ENCODE peak calls at places on chromosomes 7 and 10, in six cellular contexts. X, Z, L, A, S and N are unnamed samples.

GRCh38 chr7:55964802-55965470 is 551 bp downstream of the NIPSNAP2 start:
- DNase-seq in X (peak; percentile 22), Z (no peak), L (peak; percentile 93), A (peak; percentile 72), S (peak; percentile 87), N (peak; percentile 19)

GRCh38 chr10:35423505-35424306 is 87.4 kb downstream of the CCNY start:
- DNase-seq in X (no peak), Z (no peak), L (no peak), A (no peak), S (no peak), N (peak; percentile 79)

GRCh38 chr7:83077328-83077727 is 85.4 kb downstream of the PCLO start:
- DNase-seq in X (no peak), Z (no peak), L (no peak), A (no peak), S (no peak), N (no peak)

GRCh38 chr7:5394264-5395105 is 29.1 kb downstream of the TNRC18 start:
- DNase-seq in X (no peak), Z (no peak), L (peak; percentile 42), A (no peak), S (no peak), N (no peak)

GRCh38 chr10:34254596-34254995 is 560.5 kb downstream of the PARD3 start:
- DNase-seq in X (peak; percentile 48), Z (peak; percentile 12), L (peak; percentile 28), A (peak; percentile 92), S (no peak), N (peak; percentile 48)

GRCh38 chr10:96673318-96674099 is 46.8 kb downstream of the PIK3AP1 start:
- DNase-seq in X (no peak), Z (peak; percentile 67), L (no peak), A (peak; percentile 80), S (no peak), N (peak; percentile 63)

GRCh38 chr10:48455392-48456151 is 149.1 kb downstream of the MAPK8 start:
- DNase-seq in X (no peak), Z (no peak), L (no peak), A (no peak), S (no peak), N (no peak)

GRCh38 chr7:140673063-140673769 is 471 bp downstream of the ADCK2 start:
- DNase-seq in X (peak; percentile 61), Z (no peak), L (peak; percentile 89), A (no peak), S (peak; percentile 62), N (no peak)

GRCh38 chr7:29309041-29309860 is 114.7 kb downstream of the CHN2 start:
- DNase-seq in X (no peak), Z (no peak), L (no peak), A (peak; percentile 28), S (no peak), N (no peak)

GRCh38 chr7:1175597-1175966 is 15.6 kb upstream of the ZFAND2A start:
- DNase-seq in X (no peak), Z (no peak), L (no peak), A (no peak), S (no peak), N (no peak)

GRCh38 chr10:65320256-65321026 is 1605.4 kb upstream of the LRRTM3 start:
- DNase-seq in X (no peak), Z (no peak), L (no peak), A (no peak), S (no peak), N (no peak)

GRCh38 chr7:45292481-45292880 is 134.9 kb downstream of the RAMP3 start:
- DNase-seq in X (no peak), Z (no peak), L (peak; percentile 30), A (no peak), S (no peak), N (no peak)

GRCh38 chr10:80491251-80492102 is 37.4 kb downstream of the TSPAN14 start:
- DNase-seq in X (no peak), Z (no peak), L (no peak), A (peak; percentile 84), S (no peak), N (no peak)

GRCh38 chr7:111274882-111275281 is 184.0 kb downstream of the LRRN3 start:
- DNase-seq in X (no peak), Z (no peak), L (no peak), A (no peak), S (no peak), N (peak; percentile 43)

GRCh38 chr10:11546581-11546980 is 64.9 kb downstream of the USP6NL start:
- DNase-seq in X (no peak), Z (no peak), L (no peak), A (no peak), S (no peak), N (peak; percentile 34)

GRCh38 chr7:13821152-13821787 is 168.2 kb downstream of the ETV1 start:
- DNase-seq in X (no peak), Z (no peak), L (no peak), A (no peak), S (no peak), N (peak; percentile 70)

GRCh38 chr7:12638851-12639467 is 48.5 kb upstream of the ARL4A start:
- DNase-seq in X (peak; percentile 22), Z (no peak), L (peak; percentile 39), A (peak; percentile 43), S (peak; percentile 46), N (peak; percentile 54)

GRCh38 chr7:12647364-12648219 is 39.8 kb upstream of the ARL4A start:
- DNase-seq in X (peak; percentile 44), Z (no peak), L (no peak), A (peak; percentile 92), S (peak; percentile 90), N (peak; percentile 68)

GRCh38 chr7:17095001-17095574 is 203.4 kb upstream of the AHR start:
- DNase-seq in X (no peak), Z (no peak), L (no peak), A (no peak), S (no peak), N (no peak)

GRCh38 chr10:30254926-30255325 is 94.2 kb downstream of the MTPAP start:
- DNase-seq in X (no peak), Z (no peak), L (no peak), A (no peak), S (no peak), N (no peak)

GRCh38 chr7:6162331-6162620 is 110.1 kb downstream of the CYTH3 start:
- DNase-seq in X (no peak), Z (no peak), L (peak; percentile 77), A (no peak), S (no peak), N (no peak)

GRCh38 chr10:29714096-29714874 is 79.5 kb upstream of the SVIL start:
- DNase-seq in X (peak; percentile 63), Z (no peak), L (no peak), A (no peak), S (no peak), N (peak; percentile 93)

GRCh38 chr7:138460176-138460648 is at the start of gene TRIM24:
- DNase-seq in X (peak; percentile 95), Z (no peak), L (peak; percentile 99), A (no peak), S (no peak), N (peak; percentile 96)

GRCh38 chr7:100565133-100565571 is 8.5 kb downstream of the SAP25 start:
- DNase-seq in X (no peak), Z (no peak), L (peak; percentile 26), A (no peak), S (no peak), N (no peak)

GRCh38 chr7:43572516-43573049 is 10.3 kb upstream of the STK17A start:
- DNase-seq in X (peak; percentile 49), Z (no peak), L (no peak), A (no peak), S (peak; percentile 82), N (peak; percentile 100)

DNA sequence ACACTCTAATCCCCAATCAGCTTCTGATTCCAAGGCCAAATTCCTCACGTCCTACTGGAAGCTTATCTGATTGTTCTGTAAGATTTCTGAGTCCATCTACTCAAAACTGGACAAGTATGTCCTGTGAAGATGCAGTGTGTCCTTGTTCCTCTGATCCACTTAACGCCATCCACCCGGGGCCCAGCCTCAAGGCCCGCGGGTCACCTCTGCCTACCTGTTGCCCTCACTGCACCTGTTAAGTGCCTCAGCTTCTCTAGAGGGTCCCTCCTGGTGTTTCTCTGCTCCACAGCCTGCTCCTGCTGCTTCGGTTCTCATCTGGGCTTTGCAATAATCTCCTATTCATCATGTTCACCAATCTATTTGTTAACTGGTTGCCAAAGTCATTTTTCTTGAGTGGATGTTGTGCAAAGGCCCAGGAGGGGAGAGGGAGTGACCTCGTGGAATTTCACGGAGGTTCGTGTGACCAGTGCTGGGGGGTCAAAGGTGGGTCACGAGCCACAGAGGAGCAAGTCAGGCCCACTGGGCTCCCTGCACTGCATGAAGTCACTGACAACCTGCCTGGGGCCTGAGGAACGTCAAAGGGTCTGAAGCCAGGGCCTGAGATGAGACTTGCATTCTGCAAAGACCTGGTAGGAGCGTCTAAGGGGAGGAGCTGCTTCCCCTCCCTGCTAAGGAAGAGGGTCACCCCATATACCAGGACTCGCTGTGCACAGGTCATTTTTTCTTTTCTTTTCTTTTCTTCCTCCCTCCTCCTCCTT is 338.1 kb downstream of the WDR37 start:
- DNase-seq in X (no peak), Z (no peak), L (peak; percentile 15), A (no peak), S (no peak), N (no peak)
- TF ChIP-seq SMC3 in X (no peak), Z (no peak), L (no peak), A (no peak), S (no peak), N (no peak)

GRCh38 chr7:94251-94801 is 98.0 kb upstream of the FAM20C start:
- DNase-seq in X (no peak), Z (no peak), L (no peak), A (no peak), S (no peak), N (no peak)

GRCh38 chr7:92159-92767 is 100.1 kb upstream of the FAM20C start:
- DNase-seq in X (no peak), Z (no peak), L (peak; percentile 63), A (no peak), S (no peak), N (no peak)

GRCh38 chr7:91396-92158 is 100.8 kb upstream of the FAM20C start:
- DNase-seq in X (no peak), Z (no peak), L (peak; percentile 30), A (no peak), S (no peak), N (no peak)

GRCh38 chr7:95180-95862 is 97.0 kb upstream of the FAM20C start:
- DNase-seq in X (no peak), Z (no peak), L (no peak), A (no peak), S (no peak), N (peak; percentile 77)

GRCh38 chr7:92888-93672 is 99.3 kb upstream of the FAM20C start:
- DNase-seq in X (no peak), Z (no peak), L (no peak), A (no peak), S (no peak), N (no peak)
- TF ChIP-seq SMC3 in X (no peak), Z (no peak), L (no peak), A (no peak), S (no peak), N (no peak)

DNA sequence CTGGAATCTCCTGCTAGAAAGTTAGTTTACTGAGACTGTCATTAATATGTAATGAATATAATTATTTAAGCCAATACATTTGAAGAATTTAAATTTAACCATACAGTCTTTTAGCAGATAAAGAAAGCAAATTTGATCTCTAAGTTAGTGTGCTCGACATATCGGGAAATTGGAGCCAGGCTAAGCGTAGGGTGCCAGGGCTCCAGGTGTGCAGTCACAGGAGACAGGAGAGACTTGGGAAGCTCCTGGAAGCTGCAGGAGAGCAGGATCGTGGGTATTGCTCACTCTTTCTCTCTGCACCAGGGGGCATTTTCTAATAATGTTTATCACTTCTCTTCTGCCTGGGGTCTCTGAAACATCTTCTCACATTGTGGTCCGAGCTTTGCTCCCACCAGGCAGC is 342.0 kb upstream of the ANKRD30A start:
- DNase-seq in X (no peak), Z (no peak), L (no peak), A (no peak), S (no peak), N (no peak)
- TF ChIP-seq SMC3 in X (no peak), Z (no peak), L (no peak), A (no peak), S (no peak), N (no peak)

GRCh38 chr7:69256634-69257081 is 341.6 kb upstream of the AUTS2 start:
- DNase-seq in X (no peak), Z (no peak), L (no peak), A (no peak), S (no peak), N (no peak)
- TF ChIP-seq SMC3 in X (no peak), Z (no peak), L (no peak), A (no peak), S (no peak), N (no peak)